ENCODE peak calls at places on chromosomes 12 and 14, in nine cellular contexts. M is GM18507; J is CD4-positive, alpha-beta memory T cell; W is GM13976; F is left ventricle myocardium inferior; X is psoas muscle; V is NCI-H526 treated with DMSO at 0.1 percent for 48 hours; C is H4; H is HCT116. B is an unnamed sample.

GRCh38 chr14:90533591-90534021 is 136.8 kb downstream of the CALM1 start:
- DNase-seq in M (no peak), J (no peak), W (no peak), F (no peak), X (peak; percentile 38), V (no peak), C (no peak), H (no peak), B (no peak)

GRCh38 chr12:6084261-6084968 is 40.1 kb downstream of the VWF start:
- DNase-seq in M (no peak), J (no peak), W (no peak), F (no peak), X (no peak), V (peak; percentile 97), C (peak; percentile 50), H (peak; percentile 60), B (no peak)

GRCh38 chr12:118334939-118335567 is 37.7 kb downstream of the TAOK3 start:
- DNase-seq in M (no peak), J (no peak), W (no peak), F (no peak), X (no peak), V (no peak), C (peak; percentile 41), H (no peak), B (no peak)

GRCh38 chr14:102690509-102691286 is 86.6 kb upstream of the TRAF3 start:
- DNase-seq in M (no peak), J (no peak), W (no peak), F (no peak), X (no peak), V (no peak), C (no peak), H (no peak), B (no peak)

GRCh38 chr12:74539765-74540526 is 2.3 kb downstream of the ATXN7L3B start:
- DNase-seq in M (no peak), J (no peak), W (no peak), F (no peak), X (no peak), V (no peak), C (no peak), H (no peak), B (no peak)

GRCh38 chr14:96098309-96098998 is 59.3 kb downstream of the C14orf132 start:
- DNase-seq in M (no peak), J (no peak), W (peak; percentile 60), F (no peak), X (no peak), V (peak; percentile 67), C (peak; percentile 73), H (peak; percentile 64), B (peak; percentile 33)

GRCh38 chr12:12158858-12159257 is 88.1 kb downstream of the BCL2L14 start:
- DNase-seq in M (no peak), J (no peak), W (no peak), F (peak; percentile 25), X (peak; percentile 76), V (no peak), C (no peak), H (no peak), B (no peak)

GRCh38 chr14:24630872-24631477 is 3.0 kb downstream of the GZMB start:
- DNase-seq in M (no peak), J (no peak), W (no peak), F (no peak), X (no peak), V (no peak), C (peak; percentile 55), H (no peak), B (no peak)

GRCh38 chr12:53200458-53201169 is 6.4 kb downstream of the ITGB7 start:
- DNase-seq in M (peak; percentile 57), J (no peak), W (peak; percentile 60), F (no peak), X (no peak), V (no peak), C (no peak), H (no peak), B (peak; percentile 72)

GRCh38 chr12:27623645-27624044 is 72.6 kb upstream of the REP15 start:
- DNase-seq in M (no peak), J (no peak), W (no peak), F (no peak), X (no peak), V (no peak), C (no peak), H (no peak), B (no peak)

GRCh38 chr14:50038398-50039119 is 77.8 kb downstream of the VCPKMT start:
- DNase-seq in M (peak; percentile 74), J (peak; percentile 10), W (peak; percentile 79), F (no peak), X (no peak), V (no peak), C (peak; percentile 36), H (no peak), B (peak; percentile 76)

GRCh38 chr14:52067873-52068740 is 752 bp downstream of the NID2 start:
- DNase-seq in M (no peak), J (no peak), W (peak; percentile 49), F (peak; percentile 44), X (peak; percentile 54), V (no peak), C (no peak), H (no peak), B (peak; percentile 41)

GRCh38 chr12:107394693-107395092 is 290.9 kb upstream of the PWP1 start:
- DNase-seq in M (no peak), J (no peak), W (peak; percentile 28), F (no peak), X (no peak), V (no peak), C (no peak), H (no peak), B (peak; percentile 17)

GRCh38 chr12:66275040-66275439 is 27.3 kb upstream of the HELB start:
- DNase-seq in M (no peak), J (no peak), W (no peak), F (no peak), X (no peak), V (no peak), C (no peak), H (no peak), B (no peak)

GRCh38 chr14:101731187-101732080 is 30.1 kb upstream of the PPP2R5C start:
- DNase-seq in M (peak; percentile 29), J (peak; percentile 83), W (peak; percentile 81), F (no peak), X (no peak), V (no peak), C (peak; percentile 91), H (peak; percentile 86), B (peak; percentile 77)

GRCh38 chr12:93245543-93245942 is 132.2 kb upstream of the NUDT4 start:
- DNase-seq in M (peak; percentile 25), J (peak; percentile 18), W (peak; percentile 62), F (no peak), X (no peak), V (no peak), C (no peak), H (no peak), B (peak; percentile 63)

GRCh38 chr12:130664772-130665171 is 51.3 kb downstream of the RIMBP2 start:
- DNase-seq in M (no peak), J (no peak), W (no peak), F (no peak), X (no peak), V (no peak), C (no peak), H (no peak), B (no peak)

GRCh38 chr14:70061108-70061507 is 127.6 kb downstream of the SLC8A3 start:
- DNase-seq in M (no peak), J (no peak), W (no peak), F (no peak), X (no peak), V (no peak), C (peak; percentile 13), H (no peak), B (no peak)

GRCh38 chr14:62604524-62604923 is 440.7 kb downstream of the KCNH5 start:
- DNase-seq in M (no peak), J (no peak), W (no peak), F (no peak), X (no peak), V (no peak), C (no peak), H (no peak), B (no peak)

GRCh38 chr14:60506985-60507829 is 1.7 kb upstream of the SIX6 start:
- DNase-seq in M (no peak), J (no peak), W (no peak), F (no peak), X (no peak), V (no peak), C (no peak), H (no peak), B (no peak)

GRCh38 chr12:81080431-81080983 is 2.6 kb downstream of the ACSS3 start:
- DNase-seq in M (no peak), J (no peak), W (no peak), F (no peak), X (no peak), V (no peak), C (peak; percentile 39), H (no peak), B (no peak)

GRCh38 chr14:54922598-54922997 is 20.0 kb upstream of the GCH1 start:
- DNase-seq in M (no peak), J (no peak), W (no peak), F (no peak), X (no peak), V (no peak), C (no peak), H (no peak), B (no peak)

GRCh38 chr14:74546416-74546815 is 52.9 kb downstream of the ISCA2 start:
- DNase-seq in M (no peak), J (no peak), W (no peak), F (no peak), X (peak; percentile 37), V (no peak), C (no peak), H (no peak), B (no peak)

B was measured in GM20000.